ENCODE peak calls at places on chromosomes 5 and 9, in six cellular contexts. W is lower leg skin, A is adrenal gland, O is ovary, E is NB4, B is HCT116. X is an unnamed sample.

GRCh38 chr5:158320178-158320674 is 461.3 kb upstream of the CLINT1 start:
- DNase-seq in O (no peak), A (no peak), W (no peak), E (no peak), B (no peak), X (no peak)

GRCh38 chr5:108919591-108920326 is 172.1 kb downstream of the FER start:
- DNase-seq in A (no peak), W (no peak), O (no peak), E (peak), B (no peak), X (no peak)

GRCh38 chr5:56339732-56340131 is 106.6 kb upstream of the ANKRD55 start:
- DNase-seq in B (no peak), E (no peak), O (no peak), A (no peak), W (no peak), X (no peak)

GRCh38 chr9:91427873-91428272 is 4.2 kb upstream of the NFIL3 start:
- DNase-seq in O (no peak), B (peak), E (peak), A (peak), W (no peak), X (no peak)

GRCh38 chr5:77301447-77301878 is 91.0 kb downstream of the PDE8B start:
- DNase-seq in B (no peak), A (no peak), O (no peak), E (no peak), W (no peak), X (no peak)

GRCh38 chr5:106258591-106259125 is 1412.1 kb downstream of the EFNA5 start:
- DNase-seq in O (no peak), E (no peak), B (peak), A (no peak), W (no peak), X (no peak)

GRCh38 chr5:172659909-172660628 is 19.0 kb downstream of the NEURL1B start:
- DNase-seq in O (peak), A (peak), E (peak), B (no peak), W (peak), X (peak)

GRCh38 chr5:59337240-59337639 is 556.3 kb downstream of the PDE4D start:
- DNase-seq in W (no peak), E (peak), B (no peak), A (no peak), O (no peak), X (no peak)

GRCh38 chr5:128455861-128456361 is 82.1 kb downstream of the FBN2 start:
- DNase-seq in W (no peak), B (no peak), E (no peak), A (no peak), O (no peak), X (no peak)

GRCh38 chr9:83441390-83441789 is 96.8 kb downstream of the FRMD3 start:
- DNase-seq in W (no peak), E (no peak), B (no peak), A (peak), O (no peak), X (no peak)

GRCh38 chr9:82031538-82032280 is 43.1 kb downstream of the SPATA31D1 start:
- DNase-seq in A (peak), W (peak), O (no peak), B (peak), E (peak), X (peak)

GRCh38 chr5:61010759-61011460 is 65.9 kb downstream of the NDUFAF2 start:
- DNase-seq in E (no peak), W (no peak), O (no peak), B (peak), A (no peak), X (no peak)

GRCh38 chr9:127384901-127385300 is 12.1 kb upstream of the SLC2A8 start:
- DNase-seq in O (no peak), E (no peak), B (no peak), A (no peak), W (no peak), X (no peak)

GRCh38 chr5:40121236-40121635 is 558.5 kb upstream of the PTGER4 start:
- DNase-seq in E (no peak), B (no peak), A (no peak), O (no peak), W (no peak), X (no peak)

GRCh38 chr9:130345009-130345992 is 79.7 kb downstream of the HMCN2 start:
- DNase-seq in B (no peak), E (no peak), W (no peak), A (no peak), O (no peak), X (no peak)

GRCh38 chr9:16526380-16526779 is 344.1 kb downstream of the BNC2 start:
- DNase-seq in W (no peak), A (no peak), O (no peak), E (no peak), B (no peak), X (no peak)

GRCh38 chr5:98902733-98903132 is 26.1 kb downstream of the CHD1 start:
- DNase-seq in B (no peak), O (no peak), W (no peak), A (no peak), E (no peak), X (no peak)
- TF ChIP-seq POLR2A in B (no peak), O (no peak), W (no peak), A (no peak), E (no peak), X (no peak)

GRCh38 chr5:45264447-45264846 is 431.7 kb downstream of the HCN1 start:
- DNase-seq in E (no peak), B (no peak), A (no peak), W (no peak), O (no peak), X (no peak)
- TF ChIP-seq POLR2A in E (no peak), B (no peak), A (no peak), W (no peak), O (no peak), X (no peak)

GRCh38 chr9:72529531-72529930 is 8.1 kb downstream of the TMC1 start:
- DNase-seq in O (no peak), E (no peak), B (no peak), A (no peak), W (no peak), X (no peak)

GRCh38 chr9:72524820-72525539 is 3.6 kb downstream of the TMC1 start:
- DNase-seq in B (peak), O (no peak), W (no peak), A (peak), E (peak), X (no peak)

GRCh38 chr9:72527801-72528195 is 6.4 kb downstream of the TMC1 start:
- DNase-seq in W (no peak), A (no peak), E (peak), B (no peak), O (no peak), X (no peak)

GRCh38 chr9:72526901-72527800 is 5.7 kb downstream of the TMC1 start:
- DNase-seq in W (peak), B (peak), O (peak), A (peak), E (peak), X (peak)
- TF ChIP-seq POLR2A in W (no peak), B (no peak), O (peak), A (peak), E (no peak), X (peak)

DNA sequence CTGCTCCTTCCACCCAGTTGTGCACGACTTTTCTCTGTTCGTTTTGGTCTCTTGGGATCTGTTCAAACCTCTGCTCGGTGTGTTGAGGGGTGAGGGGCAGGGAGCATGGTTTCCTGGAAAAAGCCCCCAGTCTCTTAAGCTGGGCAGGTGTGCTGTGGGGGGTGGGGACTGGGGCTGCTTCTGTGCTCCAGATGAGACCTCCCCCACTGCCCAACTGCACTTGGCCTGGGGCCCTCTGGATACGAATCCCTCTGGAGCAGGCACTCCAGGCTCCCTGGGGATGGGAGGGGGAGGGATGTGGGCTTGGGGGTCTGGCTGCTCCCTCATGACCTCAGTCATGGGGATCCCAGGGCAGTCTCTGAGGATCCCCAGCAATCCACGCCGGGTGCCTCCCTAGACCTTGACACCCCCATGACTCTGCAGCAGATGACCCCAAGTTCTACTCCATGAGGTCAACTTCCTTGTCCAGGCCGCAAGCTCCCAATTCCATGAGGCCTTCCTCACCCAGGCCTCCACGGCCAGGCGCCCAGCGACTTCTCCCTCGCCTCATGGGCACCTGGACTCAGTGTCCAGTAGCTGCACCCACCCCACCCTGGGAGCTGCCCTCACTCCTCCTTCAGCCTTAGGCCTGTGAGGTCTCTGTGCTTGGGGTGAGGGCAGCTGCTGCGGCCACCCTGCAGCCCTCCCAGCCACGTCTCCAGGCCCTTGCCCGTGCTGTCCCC is 5.9 kb upstream of the AHRR start:
- DNase-seq in A (no peak), E (peak), O (no peak), W (peak), B (no peak), X (no peak)
- TF ChIP-seq POLR2A in A (no peak), E (no peak), O (no peak), W (no peak), B (no peak), X (no peak)

GRCh38 chr5:87002485-87002884 is 265.2 kb upstream of the RASA1 start:
- DNase-seq in E (no peak), W (no peak), A (no peak), B (no peak), O (no peak), X (no peak)
- TF ChIP-seq POLR2A in E (no peak), W (no peak), A (no peak), B (no peak), O (no peak), X (no peak)

X was measured in uterus.